ENCODE peak calls at places on chromosome 18, in four cellular contexts. H, U, G and L are unnamed samples.

GRCh38 chr18:60350975-60351374 is 21.6 kb downstream of the MC4R start:
- DNase-seq in U (no peak), G (no peak), H (no peak), L (no peak)

GRCh38 chr18:985301-985700 is 80.6 kb downstream of the ADCYAP1 start:
- DNase-seq in U (no peak), G (no peak), H (no peak), L (no peak)

GRCh38 chr18:46723856-46724415 is 32.9 kb downstream of the ST8SIA5 start:
- DNase-seq in G (no peak), U (no peak), H (no peak), L (no peak)

GRCh38 chr18:72107647-72108046 is 436.5 kb downstream of the CBLN2 start:
- DNase-seq in H (no peak), G (peak), U (no peak), L (no peak)

GRCh38 chr18:77133920-77134496 is 1.4 kb upstream of the MBP start:
- DNase-seq in G (no peak), H (no peak), U (no peak), L (no peak)

GRCh38 chr18:30280861-30281470 is 761.6 kb downstream of the DSC3 start:
- DNase-seq in H (no peak), G (peak), U (no peak), L (peak)

GRCh38 chr18:8177330-8178016 is 431.8 kb upstream of the RAB12 start:
- DNase-seq in H (no peak), U (no peak), G (peak), L (peak)

GRCh38 chr18:46461993-46462392 is 195.0 kb downstream of the LOXHD1 start:
- DNase-seq in H (no peak), G (no peak), U (no peak), L (no peak)

GRCh38 chr18:54604211-54604610 is 13.2 kb downstream of the DYNAP start:
- DNase-seq in U (no peak), G (no peak), H (no peak), L (no peak)

GRCh38 chr18:47418746-47419145 is 167.3 kb upstream of the SKOR2 start:
- DNase-seq in H (no peak), U (no peak), G (no peak), L (no peak)

GRCh38 chr18:49161627-49162026 is 210.9 kb upstream of the SMAD7 start:
- DNase-seq in G (no peak), U (no peak), H (no peak), L (no peak)

GRCh38 chr18:43588838-43589237 is 311.5 kb upstream of the SYT4 start:
- DNase-seq in U (no peak), G (no peak), H (peak), L (no peak)

GRCh38 chr18:67310826-67311225 is 205.7 kb downstream of the DSEL start:
- DNase-seq in H (no peak), G (peak), U (peak), L (no peak)

GRCh38 chr18:49094136-49094535 is 143.4 kb upstream of the SMAD7 start:
- DNase-seq in H (no peak), U (no peak), G (no peak), L (no peak)

GRCh38 chr18:49073431-49073830 is 122.7 kb upstream of the SMAD7 start:
- DNase-seq in U (no peak), H (no peak), G (no peak), L (no peak)

GRCh38 chr18:8484951-8485350 is 124.3 kb upstream of the RAB12 start:
- DNase-seq in U (no peak), H (no peak), G (no peak), L (no peak)

GRCh38 chr18:79863161-79863945 is 65.6 kb downstream of the KCNG2 start:
- DNase-seq in H (peak), G (no peak), U (no peak), L (no peak)

GRCh38 chr18:58996131-58996632 is 131.5 kb downstream of the ZNF532 start:
- DNase-seq in H (no peak), G (peak), U (peak), L (no peak)

GRCh38 chr18:2331496-2331895 is 239.8 kb downstream of the METTL4 start:
- DNase-seq in U (no peak), H (no peak), G (no peak), L (no peak)

GRCh38 chr18:13394794-13395193 is 176.2 kb downstream of the LDLRAD4 start:
- DNase-seq in G (no peak), U (no peak), H (no peak), L (no peak)

GRCh38 chr18:55069497-55069896 is 110.2 kb upstream of the CCDC68 start:
- DNase-seq in U (no peak), G (no peak), H (no peak), L (no peak)

GRCh38 chr18:77478619-77479018 is 229.0 kb downstream of the GALR1 start:
- DNase-seq in G (no peak), H (no peak), U (no peak), L (peak)

GRCh38 chr18:9095297-9096012 is 7.0 kb upstream of the NDUFV2 start:
- DNase-seq in U (no peak), G (peak), H (no peak), L (no peak)

GRCh38 chr18:34342960-34343359 is 118.2 kb upstream of the NOL4 start:
- DNase-seq in H (no peak), G (no peak), U (no peak), L (peak)

GRCh38 chr18:10231220-10231619 is 223.2 kb upstream of the APCDD1 start:
- DNase-seq in U (no peak), G (no peak), H (no peak), L (no peak)

GRCh38 chr18:10228380-10228779 is 226.1 kb upstream of the APCDD1 start:
- DNase-seq in H (no peak), U (no peak), G (no peak), L (no peak)

GRCh38 chr18:10232062-10232461 is 222.4 kb upstream of the APCDD1 start:
- DNase-seq in G (no peak), H (no peak), U (no peak), L (no peak)

GRCh38 chr18:10226971-10227370 is 227.5 kb upstream of the APCDD1 start:
- DNase-seq in U (no peak), H (no peak), G (no peak), L (no peak)

GRCh38 chr18:10230072-10230471 is 224.4 kb upstream of the APCDD1 start:
- DNase-seq in H (no peak), U (peak), G (peak), L (peak)
- TF ChIP-seq CTCF in H (no peak), U (peak), G (no peak), L (no peak)

DNA sequence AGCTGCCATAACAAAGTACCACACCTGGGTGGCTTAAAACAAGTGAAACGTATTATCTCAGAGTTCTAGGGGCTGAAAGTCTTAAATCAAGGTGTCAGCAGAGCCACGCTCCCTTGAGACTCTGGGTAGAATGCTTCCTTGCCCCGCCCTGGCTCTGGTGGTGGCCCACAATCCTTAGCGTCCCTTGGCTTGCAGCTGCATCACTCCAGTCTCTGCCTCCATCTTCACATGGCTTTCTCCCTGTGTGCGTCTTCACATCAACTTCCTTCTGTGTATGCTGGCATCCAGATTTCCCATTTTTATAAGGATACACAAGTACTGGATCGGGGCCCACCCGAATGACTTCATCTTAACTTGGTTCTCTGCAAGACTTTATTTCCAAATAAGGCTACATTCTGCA is 62.5 kb downstream of the MRO start:
- DNase-seq in U (no peak), G (no peak), H (no peak), L (no peak)
- H3K27ac ChIP-seq in U (no peak), G (no peak), H (no peak), L (no peak)

GRCh38 chr18:37383036-37383788 is 182.4 kb downstream of the CELF4 start:
- DNase-seq in G (peak), H (no peak), U (no peak), L (no peak)
- TF ChIP-seq CTCF in G (no peak), H (no peak), U (no peak), L (no peak)

GRCh38 chr18:75255113-75255512 is 44.5 kb downstream of the TSHZ1 start:
- DNase-seq in U (no peak), H (no peak), G (no peak), L (no peak)

GRCh38 chr18:75253043-75253442 is 42.4 kb downstream of the TSHZ1 start:
- DNase-seq in G (no peak), H (no peak), U (no peak), L (no peak)

GRCh38 chr18:75252136-75252535 is 41.5 kb downstream of the TSHZ1 start:
- DNase-seq in H (no peak), U (no peak), G (no peak), L (no peak)

GRCh38 chr18:75251466-75251865 is 40.9 kb downstream of the TSHZ1 start:
- DNase-seq in U (no peak), H (no peak), G (no peak), L (no peak)

DNA sequence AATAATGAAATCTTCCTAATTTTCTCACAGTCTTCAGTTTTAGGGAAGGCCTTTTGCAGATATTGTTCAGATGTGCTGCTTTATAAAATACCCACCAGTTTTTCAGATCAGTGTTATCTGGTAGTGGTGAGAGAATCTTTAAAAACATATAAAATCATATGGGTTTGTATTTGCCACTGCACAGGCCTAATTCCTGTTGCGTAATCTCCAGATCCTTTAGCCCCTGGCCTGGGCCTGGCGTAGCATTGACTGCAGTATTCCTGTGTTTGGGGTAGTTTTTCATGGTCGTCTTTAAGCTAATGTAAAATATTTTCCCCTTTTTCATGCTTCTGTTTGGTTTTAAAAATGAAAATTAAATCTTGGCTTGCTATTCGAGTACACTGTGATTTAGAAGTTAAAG is 43.2 kb downstream of the TSHZ1 start:
- DNase-seq in G (no peak), U (no peak), H (no peak), L (no peak)
- H3K27ac ChIP-seq in G (no peak), U (no peak), H (no peak), L (no peak)

DNA sequence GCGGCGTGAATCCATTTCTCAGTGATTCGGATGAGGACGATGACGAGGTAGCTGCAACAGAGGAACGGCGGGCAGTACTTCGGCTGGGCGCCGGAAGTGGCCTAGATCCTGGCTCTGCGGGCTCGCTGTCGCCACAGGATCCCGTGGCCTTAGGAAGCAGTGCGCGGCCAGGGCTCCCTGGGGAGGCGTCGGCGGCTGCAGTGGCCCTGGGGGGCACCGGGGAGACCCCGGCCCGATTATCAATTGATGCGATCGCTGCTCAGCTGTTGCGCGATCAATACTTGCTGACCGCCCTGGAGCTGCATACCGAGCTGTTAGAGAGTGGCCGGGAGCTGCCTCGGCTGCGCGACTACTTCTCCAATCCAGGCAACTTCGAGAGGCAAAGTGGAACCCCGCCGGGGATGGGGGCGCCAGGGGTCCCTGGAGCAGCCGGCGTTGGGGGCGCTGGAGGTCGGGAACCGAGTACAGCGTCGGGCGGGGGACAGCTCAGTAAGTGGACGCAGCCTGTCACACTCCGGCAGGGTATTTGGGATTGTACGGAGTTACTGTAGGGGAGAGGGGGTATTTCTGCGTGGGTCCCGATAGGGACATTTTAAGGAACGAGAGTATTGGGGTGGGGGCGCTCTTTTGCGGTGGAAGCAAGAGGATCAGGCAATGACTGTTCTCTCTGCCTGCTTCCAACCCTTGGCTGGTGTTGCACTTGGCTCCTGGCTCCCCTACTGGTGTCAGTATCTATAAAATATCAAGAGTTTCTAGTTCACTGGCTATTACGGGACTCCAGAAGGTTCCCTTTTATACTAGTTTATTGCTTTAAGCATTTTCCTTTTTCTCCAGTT is 706 bp downstream of the RELCH start:
- DNase-seq in G (peak), U (peak), H (no peak), L (no peak)
- TF ChIP-seq CTCF in G (no peak), U (no peak), H (no peak), L (peak)

GRCh38 chr18:32470713-32471633 is at the start of gene GAREM1:
- DNase-seq in H (peak), G (peak), U (peak), L (peak)
- H3K27ac ChIP-seq in H (peak), G (peak), U (peak), L (peak)

GRCh38 chr18:75728621-75729020 is 301.1 kb upstream of the SMIM21 start:
- DNase-seq in H (no peak), G (no peak), U (no peak), L (no peak)

GRCh38 chr18:75730249-75730648 is 302.7 kb upstream of the SMIM21 start:
- DNase-seq in H (no peak), U (no peak), G (no peak), L (no peak)

GRCh38 chr18:75727479-75727878 is 300.0 kb upstream of the SMIM21 start:
- DNase-seq in G (peak), H (no peak), U (no peak), L (peak)
- TF ChIP-seq CTCF in G (peak), H (peak), U (peak), L (peak)

GRCh38 chr18:57910817-57911216 is 107.7 kb upstream of the ATP8B1 start:
- DNase-seq in H (no peak), U (no peak), G (no peak), L (no peak)

GRCh38 chr18:57908092-57908491 is 105.0 kb upstream of the ATP8B1 start:
- DNase-seq in U (no peak), G (no peak), H (no peak), L (no peak)

GRCh38 chr18:57909620-57910019 is 106.5 kb upstream of the ATP8B1 start:
- DNase-seq in U (no peak), G (no peak), H (no peak), L (peak)

GRCh38 chr18:57906852-57907251 is 103.7 kb upstream of the ATP8B1 start:
- DNase-seq in U (no peak), G (peak), H (no peak), L (no peak)

DNA sequence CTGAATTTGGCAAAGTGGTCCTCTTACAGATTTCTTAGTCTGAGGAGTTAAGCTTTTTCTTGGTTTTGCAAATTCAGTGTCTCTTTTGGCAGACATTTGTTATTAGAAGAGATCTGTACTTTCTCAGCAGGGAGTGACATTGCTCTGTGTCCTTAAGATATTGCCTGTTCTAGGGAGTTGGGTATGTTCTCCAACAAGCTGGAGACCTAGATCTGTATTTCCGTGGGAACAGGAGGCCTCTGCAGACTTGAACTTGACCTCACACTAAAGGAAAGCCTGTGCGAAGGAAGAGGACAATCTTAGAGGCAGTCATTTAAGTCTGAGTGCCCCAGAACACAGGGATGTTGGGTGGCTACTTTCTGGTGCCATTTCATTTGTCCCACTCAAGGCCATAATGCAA is 107.0 kb upstream of the ATP8B1 start:
- DNase-seq in U (no peak), H (no peak), G (no peak), L (no peak)
- H3K27ac ChIP-seq in U (no peak), H (no peak), G (peak), L (no peak)

GRCh38 chr18:3450358-3451107 is 561 bp downstream of the TGIF1 start:
- DNase-seq in G (peak), H (peak), U (no peak), L (no peak)

GRCh38 chr18:3448845-3449701 is 899 bp upstream of the TGIF1 start:
- DNase-seq in H (peak), G (peak), U (peak), L (peak)

GRCh38 chr18:3449702-3450357 is at the start of gene TGIF1:
- DNase-seq in H (peak), G (peak), U (peak), L (peak)

GRCh38 chr18:3447035-3447894 is 2.7 kb upstream of the TGIF1 start:
- DNase-seq in U (peak), H (peak), G (no peak), L (peak)

DNA sequence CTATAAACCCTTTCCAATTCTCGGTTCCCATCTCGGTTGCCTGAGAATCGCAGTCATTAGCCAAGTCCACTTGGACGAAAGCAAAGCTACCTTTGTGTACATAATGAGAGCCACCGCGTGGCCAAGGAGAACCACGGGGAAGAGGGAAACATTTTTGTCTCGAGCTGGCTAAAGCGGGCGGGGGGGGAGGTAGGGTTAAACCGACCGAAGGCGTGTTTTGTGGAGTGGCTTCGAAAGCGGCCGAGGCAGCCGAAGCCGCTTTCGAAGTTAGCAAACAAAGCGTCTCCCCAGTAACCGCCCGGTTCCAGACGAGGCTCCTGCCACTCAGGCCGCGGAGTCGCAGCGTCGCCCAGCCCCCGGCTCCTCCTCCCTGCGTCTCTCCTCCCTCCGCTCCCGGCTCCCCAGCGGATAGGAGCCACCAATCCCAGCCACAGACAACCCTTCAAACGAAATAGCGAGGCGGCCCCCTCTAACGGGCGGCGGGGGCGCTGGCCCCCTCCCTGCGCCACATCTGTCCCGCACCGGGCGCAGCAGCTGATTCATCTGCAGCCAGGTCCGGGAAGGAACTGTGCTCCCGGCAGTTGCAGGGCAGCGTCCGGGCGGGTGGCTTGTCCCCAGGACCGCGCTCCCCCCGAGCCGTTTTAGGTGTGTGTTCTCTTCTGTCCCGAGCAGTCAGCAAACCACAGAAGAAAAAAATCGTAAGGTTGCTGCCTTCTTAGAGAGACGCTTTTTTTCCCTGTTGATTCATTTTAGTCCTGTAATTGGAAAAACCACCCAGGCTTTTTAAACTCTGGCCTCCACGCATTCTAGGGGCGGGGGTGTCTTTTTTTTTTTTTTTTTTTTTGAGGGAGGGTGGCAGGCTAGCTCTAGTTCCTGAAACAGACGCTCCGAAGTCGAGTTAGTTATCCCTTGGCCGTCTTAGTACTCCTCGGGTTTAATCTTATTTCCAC is 1.8 kb upstream of the TGIF1 start:
- DNase-seq in G (peak), U (peak), H (peak), L (peak)
- TF ChIP-seq CTCF in G (peak), U (no peak), H (no peak), L (peak)

DNA sequence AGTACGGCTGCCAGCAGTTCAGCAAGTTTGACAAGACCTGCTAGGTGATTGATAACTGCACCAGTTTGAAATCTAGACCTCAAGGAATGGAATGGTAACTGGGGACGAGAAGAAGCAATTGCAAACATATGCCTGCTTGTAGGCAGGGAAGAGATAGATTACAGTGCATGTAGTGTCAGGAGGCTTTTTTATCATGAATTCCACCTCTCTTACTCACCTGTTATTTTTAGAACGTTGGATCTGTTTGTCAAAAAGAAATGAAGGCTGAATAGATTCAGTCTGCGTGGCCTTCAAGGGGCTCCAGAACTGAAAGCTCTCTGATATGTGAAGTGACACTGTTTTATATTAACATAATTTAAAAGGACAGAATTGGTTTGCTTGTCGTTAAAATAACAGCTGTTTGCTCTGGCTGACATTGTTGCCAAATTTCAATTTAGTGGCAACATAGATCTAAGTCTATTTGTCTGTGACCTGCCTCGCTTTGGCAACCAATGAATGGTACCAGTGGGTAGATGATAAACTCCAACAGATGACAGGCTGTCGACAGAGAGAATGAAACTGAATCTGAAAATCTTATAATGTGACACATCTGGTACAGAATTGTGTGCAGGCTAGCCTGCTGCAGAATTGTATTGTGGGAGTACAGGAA is 199.4 kb downstream of the ZNF407 start:
- DNase-seq in U (no peak), G (no peak), H (no peak), L (peak)
- H3K27ac ChIP-seq in U (no peak), G (no peak), H (no peak), L (no peak)